ENCODE peak calls at places on chromosomes 16 and 17, in eight cellular contexts. Z is sigmoid colon, V is prostate gland, K is transverse colon, L is stomach, R is GM12878, G is HCT116, H is HepG2. M is an unnamed sample.

GRCh38 chr17:13027246-13027645 is 9.4 kb upstream of the ELAC2 start:
- DNase-seq in Z (no peak), V (no peak), K (no peak), L (no peak), R (no peak), G (no peak), H (no peak), M (no peak)

GRCh38 chr17:42406602-42407288 is 16.3 kb downstream of the CAVIN1 start:
- DNase-seq in Z (no peak), V (no peak), K (no peak), L (no peak), R (no peak), G (no peak), H (no peak), M (no peak)

GRCh38 chr17:28982191-28982793 is 23.5 kb downstream of the SEZ6 start:
- DNase-seq in Z (no peak), V (peak; percentile 19), K (peak; percentile 16), L (no peak), R (peak; percentile 64), G (no peak), H (peak; percentile 18), M (no peak)

GRCh38 chr17:50311112-50311460 is 34.8 kb upstream of the XYLT2 start:
- DNase-seq in Z (no peak), V (no peak), K (no peak), L (no peak), R (peak; percentile 28), G (no peak), H (no peak), M (no peak)

GRCh38 chr17:53932386-53932785 is 109.7 kb downstream of the KIF2B start:
- DNase-seq in Z (no peak), V (no peak), K (no peak), L (no peak), R (no peak), G (no peak), H (no peak), M (no peak)

GRCh38 chr16:67000384-67001158 is 12.2 kb downstream of the CES4A start:
- DNase-seq in Z (peak; percentile 86), V (peak; percentile 62), K (peak; percentile 77), L (peak; percentile 75), R (no peak), G (no peak), H (no peak), M (no peak)

GRCh38 chr16:75420987-75421819 is 12.1 kb downstream of the CFDP1 start:
- DNase-seq in Z (peak; percentile 84), V (peak; percentile 35), K (peak; percentile 82), L (peak; percentile 70), R (no peak), G (no peak), H (peak; percentile 73), M (no peak)

GRCh38 chr17:67272312-67273050 is 27.5 kb upstream of the HELZ start:
- DNase-seq in Z (no peak), V (no peak), K (no peak), L (no peak), R (no peak), G (no peak), H (peak; percentile 47), M (no peak)

GRCh38 chr17:81295031-81295677 is at the start of gene SLC38A10:
- DNase-seq in Z (peak; percentile 95), V (peak; percentile 88), K (peak; percentile 95), L (peak; percentile 94), R (peak; percentile 41), G (peak; percentile 73), H (peak; percentile 88), M (no peak)

GRCh38 chr17:64128787-64129514 is 993 bp downstream of the ERN1 start:
- DNase-seq in Z (peak; percentile 74), V (peak; percentile 46), K (peak; percentile 62), L (peak; percentile 53), R (no peak), G (no peak), H (no peak), M (no peak)

GRCh38 chr16:66928702-66929388 is 3.5 kb upstream of the RRAD start:
- DNase-seq in Z (no peak), V (no peak), K (peak; percentile 49), L (no peak), R (no peak), G (no peak), H (peak; percentile 39), M (no peak)

GRCh38 chr16:2033057-2033911 is 6.6 kb downstream of the NHERF2 start:
- DNase-seq in Z (peak; percentile 92), V (no peak), K (peak; percentile 43), L (peak; percentile 64), R (no peak), G (no peak), H (peak; percentile 53), M (no peak)

DNA sequence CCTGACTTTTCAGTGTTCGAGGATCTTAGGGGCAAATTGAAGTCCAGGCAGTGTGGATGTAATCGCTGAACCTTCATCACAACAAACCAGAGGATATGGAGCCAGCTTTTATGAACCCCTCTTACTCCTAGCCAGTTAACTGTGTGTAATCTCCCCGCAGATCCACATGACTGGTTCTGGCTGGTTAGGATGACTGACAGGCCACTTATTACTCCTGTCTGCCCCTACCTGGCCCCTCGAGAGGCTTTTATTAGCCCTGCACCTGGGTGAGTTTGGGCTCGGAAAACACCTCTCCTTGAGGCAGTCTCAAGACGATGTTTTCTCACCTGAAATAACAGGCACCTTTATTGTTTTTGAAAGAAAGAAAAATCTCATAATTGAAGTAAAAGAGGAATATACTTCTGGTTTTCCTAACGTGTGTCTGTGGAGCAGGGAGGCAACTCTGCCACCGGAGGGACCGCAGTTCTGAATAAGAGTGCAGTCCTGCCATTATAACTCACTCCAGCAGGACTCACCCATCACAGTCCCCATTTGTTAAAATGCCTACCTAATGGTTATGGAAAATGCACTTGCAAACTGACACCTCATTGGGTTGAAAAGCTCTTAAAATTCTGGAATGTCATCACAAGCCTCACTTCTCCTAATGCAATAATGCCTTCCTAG is 291.9 kb upstream of the N4BP1 start:
- DNase-seq in Z (no peak), V (no peak), K (no peak), L (no peak), R (no peak), G (peak; percentile 15), H (no peak), M (no peak)
- TF ChIP-seq CTCF in Z (no peak), V (no peak), K (no peak), L (no peak), R (no peak), G (peak; percentile 63), H (no peak), M (peak; percentile 46)

DNA sequence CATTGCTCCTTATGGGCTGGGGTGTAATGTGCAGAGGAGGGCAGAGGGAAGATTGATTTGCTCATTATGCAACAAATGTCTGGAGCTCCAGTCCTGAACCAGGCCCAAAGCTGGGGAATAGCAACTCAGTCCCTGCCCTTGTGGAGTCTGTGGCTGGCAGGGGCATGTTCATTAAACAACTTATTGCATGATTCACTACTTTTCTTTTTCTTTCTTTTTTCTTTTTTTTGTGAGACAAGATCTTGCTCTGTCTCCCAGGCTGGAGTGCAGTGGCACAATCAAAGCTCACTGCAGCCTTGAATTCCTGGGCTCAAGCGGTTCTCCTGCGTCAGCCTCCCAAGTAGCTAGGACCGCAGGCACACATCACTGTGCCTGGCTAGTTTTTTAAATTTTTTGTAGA is 23.1 kb downstream of the MSI2 start:
- DNase-seq in Z (no peak), V (no peak), K (no peak), L (no peak), R (no peak), G (no peak), H (no peak), M (no peak)
- H3K27ac ChIP-seq in Z (no peak overlapping the region), V (no peak overlapping the region), K (no peak overlapping the region), L (no peak overlapping the region), R (no peak overlapping the region), G (no peak overlapping the region), H (no peak overlapping the region), M (no peak overlapping the region)

GRCh38 chr17:32596666-32597065 is 109.9 kb downstream of the CDK5R1 start:
- DNase-seq in Z (no peak), V (no peak), K (no peak), L (no peak), R (peak; percentile 62), G (no peak), H (no peak), M (no peak)
- TF ChIP-seq POLR2AphosphoS5 in Z (no peak), V (no peak), K (no peak), L (no peak), R (no peak), G (no peak), H (no peak), M (no peak)

DNA sequence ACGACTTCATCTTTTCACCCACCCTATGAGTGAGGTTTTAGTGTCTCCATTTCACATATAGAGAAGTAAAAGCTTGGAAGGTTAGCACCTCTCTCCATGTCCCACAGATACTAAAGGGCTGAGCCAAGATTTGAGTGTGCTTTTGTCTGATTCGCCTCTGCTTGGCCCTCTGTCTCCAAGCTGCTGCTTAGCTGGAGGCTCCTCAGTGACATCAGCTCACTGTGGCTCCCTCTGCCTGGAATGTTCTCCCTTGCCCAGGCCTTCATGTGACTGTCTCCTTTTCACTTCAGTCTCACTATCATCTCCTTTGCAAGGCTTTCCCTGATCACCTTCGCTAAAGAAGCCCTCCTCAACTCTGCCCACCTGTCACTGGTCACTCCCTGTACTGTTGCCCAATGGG is 84.5 kb upstream of the HSBP1 start:
- DNase-seq in Z (no peak), V (no peak), K (no peak), L (no peak), R (no peak), G (no peak), H (no peak), M (no peak)
- TF ChIP-seq CTCF in Z (no peak), V (no peak), K (no peak), L (no peak), R (no peak), G (no peak), H (no peak), M (no peak)

DNA sequence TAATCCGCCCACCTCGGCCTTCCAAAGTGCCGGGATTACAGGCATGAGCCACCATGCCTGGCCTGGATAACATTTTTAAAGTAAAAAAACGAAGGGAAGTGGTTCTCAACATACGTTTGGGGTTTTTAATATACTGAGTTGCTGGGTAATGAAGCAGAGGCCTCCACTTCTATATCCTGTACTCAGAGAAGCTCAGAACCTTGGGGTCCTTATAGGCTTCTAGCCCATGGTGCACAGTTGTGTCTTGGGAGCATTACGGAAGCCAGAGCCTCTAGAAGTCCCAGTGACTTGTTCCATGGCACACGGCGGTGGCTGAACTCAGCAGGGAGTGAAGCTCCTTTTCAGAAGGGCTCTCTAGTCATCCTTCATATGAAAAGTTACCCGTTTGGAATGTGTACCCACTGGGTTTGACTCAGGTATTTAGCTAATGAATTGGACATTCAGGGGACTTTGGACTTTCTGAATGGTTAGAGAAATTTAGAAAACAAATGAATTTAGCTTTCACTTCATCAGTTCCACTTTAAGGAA is 67.0 kb downstream of the SEC14L1 start:
- DNase-seq in Z (no peak), V (no peak), K (no peak), L (no peak), R (no peak), G (no peak), H (peak; percentile 71), M (no peak)
- H3K27ac ChIP-seq in Z (peak overlapping the region; percentile 65), V (no peak overlapping the region), K (peak overlapping the region; percentile 45), L (peak overlapping the region; percentile 78), R (no peak overlapping the region), G (no peak overlapping the region), H (peak overlapping the region; percentile 73), M (peak overlapping the region; percentile 25)

M was measured in Panc1.